ENCODE peak calls at places on chromosome 18, in five cellular contexts. One of them, this sample, is unnamed.

GRCh38 chr18:45889419-45890059 is 64.1 kb downstream of the SIGLEC15 start:
- DNase-seq in T-cell: no peak
- DNase-seq in iPS-NIHi11: no peak
- DNase-seq in T1000: no peak
- DNase-seq in activated effector memory CD4-positive, alpha-beta T cell treated with Interleukin-2 at 50 U/mL for 16 hours: no peak
- DNase-seq in this sample: no peak

GRCh38 chr18:63603772-63604171 is 16.6 kb downstream of the SERPINB13 start:
- DNase-seq in T-cell: no peak
- DNase-seq in T1000: no peak
- DNase-seq in iPS-NIHi11: no peak
- DNase-seq in activated effector memory CD4-positive, alpha-beta T cell treated with Interleukin-2 at 50 U/mL for 16 hours: no peak
- DNase-seq in this sample: no peak

GRCh38 chr18:29651121-29651675 is 1391.3 kb downstream of the DSC3 start:
- DNase-seq in T1000: no peak
- DNase-seq in activated effector memory CD4-positive, alpha-beta T cell treated with Interleukin-2 at 50 U/mL for 16 hours: no peak
- DNase-seq in iPS-NIHi11: no peak
- DNase-seq in T-cell: no peak
- DNase-seq in this sample: no peak

GRCh38 chr18:44637210-44638051 is 43.3 kb upstream of the SETBP1 start:
- DNase-seq in iPS-NIHi11: no peak
- DNase-seq in T-cell: no peak
- DNase-seq in activated effector memory CD4-positive, alpha-beta T cell treated with Interleukin-2 at 50 U/mL for 16 hours: no peak
- DNase-seq in T1000: no peak
- DNase-seq in this sample: no peak

GRCh38 chr18:39636931-39637330 is 2071.3 kb upstream of the CELF4 start:
- DNase-seq in activated effector memory CD4-positive, alpha-beta T cell treated with Interleukin-2 at 50 U/mL for 16 hours: no peak
- DNase-seq in T-cell: no peak
- DNase-seq in iPS-NIHi11: no peak
- DNase-seq in T1000: no peak
- DNase-seq in this sample: no peak

GRCh38 chr18:52334896-52335295 is 5.1 kb upstream of the DCC start:
- DNase-seq in T-cell: no peak
- DNase-seq in iPS-NIHi11: no peak
- DNase-seq in T1000: no peak
- DNase-seq in activated effector memory CD4-positive, alpha-beta T cell treated with Interleukin-2 at 50 U/mL for 16 hours: no peak
- DNase-seq in this sample: no peak

GRCh38 chr18:43876286-43877082 is 599.2 kb upstream of the SYT4 start:
- DNase-seq in activated effector memory CD4-positive, alpha-beta T cell treated with Interleukin-2 at 50 U/mL for 16 hours: no peak
- DNase-seq in T-cell: no peak
- DNase-seq in iPS-NIHi11: no peak
- DNase-seq in T1000: no peak
- DNase-seq in this sample: no peak

GRCh38 chr18:74115046-74115445 is 32.6 kb downstream of the FBXO15 start:
- DNase-seq in T1000: no peak
- DNase-seq in iPS-NIHi11: no peak
- DNase-seq in T-cell: no peak
- DNase-seq in activated effector memory CD4-positive, alpha-beta T cell treated with Interleukin-2 at 50 U/mL for 16 hours: no peak
- DNase-seq in this sample: no peak

GRCh38 chr18:6949800-6950586 is 167.6 kb downstream of the LAMA1 start:
- DNase-seq in iPS-NIHi11: no peak
- DNase-seq in activated effector memory CD4-positive, alpha-beta T cell treated with Interleukin-2 at 50 U/mL for 16 hours: no peak
- DNase-seq in T-cell: no peak
- DNase-seq in T1000: no peak
- DNase-seq in this sample: no peak

GRCh38 chr18:53715243-53715853 is 509.1 kb downstream of the MBD2 start:
- DNase-seq in T1000: no peak
- DNase-seq in T-cell: no peak
- DNase-seq in activated effector memory CD4-positive, alpha-beta T cell treated with Interleukin-2 at 50 U/mL for 16 hours: no peak
- DNase-seq in iPS-NIHi11: no peak
- DNase-seq in this sample: no peak

GRCh38 chr18:41938445-41938844 is 16.6 kb upstream of the PIK3C3 start:
- DNase-seq in iPS-NIHi11: no peak
- DNase-seq in T-cell: no peak
- DNase-seq in activated effector memory CD4-positive, alpha-beta T cell treated with Interleukin-2 at 50 U/mL for 16 hours: no peak
- DNase-seq in T1000: no peak
- DNase-seq in this sample: no peak

GRCh38 chr18:28045176-28045810 is 131.6 kb downstream of the CDH2 start:
- DNase-seq in T-cell: no peak
- DNase-seq in T1000: no peak
- DNase-seq in activated effector memory CD4-positive, alpha-beta T cell treated with Interleukin-2 at 50 U/mL for 16 hours: no peak
- DNase-seq in iPS-NIHi11: peak
- DNase-seq in this sample: no peak

GRCh38 chr18:74994502-74995403 is 214.2 kb downstream of the PTGR3 start:
- DNase-seq in activated effector memory CD4-positive, alpha-beta T cell treated with Interleukin-2 at 50 U/mL for 16 hours: peak
- DNase-seq in T1000: no peak
- DNase-seq in T-cell: no peak
- DNase-seq in iPS-NIHi11: no peak
- DNase-seq in this sample: no peak

GRCh38 chr18:51068111-51068510 is 38.1 kb downstream of the SMAD4 start:
- DNase-seq in iPS-NIHi11: no peak
- DNase-seq in T-cell: no peak
- DNase-seq in T1000: no peak
- DNase-seq in activated effector memory CD4-positive, alpha-beta T cell treated with Interleukin-2 at 50 U/mL for 16 hours: no peak
- DNase-seq in this sample: no peak

GRCh38 chr18:79718126-79718525 is 38.5 kb downstream of the CTDP1 start:
- DNase-seq in T-cell: no peak
- DNase-seq in T1000: no peak
- DNase-seq in iPS-NIHi11: no peak
- DNase-seq in activated effector memory CD4-positive, alpha-beta T cell treated with Interleukin-2 at 50 U/mL for 16 hours: no peak
- DNase-seq in this sample: no peak

GRCh38 chr18:58218111-58218510 is 174.1 kb downstream of the NEDD4L start:
- DNase-seq in iPS-NIHi11: no peak
- DNase-seq in activated effector memory CD4-positive, alpha-beta T cell treated with Interleukin-2 at 50 U/mL for 16 hours: no peak
- DNase-seq in T1000: no peak
- DNase-seq in T-cell: no peak
- DNase-seq in this sample: no peak

GRCh38 chr18:50080932-50081560 is 113.9 kb downstream of the MYO5B start:
- DNase-seq in T1000: no peak
- DNase-seq in iPS-NIHi11: no peak
- DNase-seq in T-cell: no peak
- DNase-seq in activated effector memory CD4-positive, alpha-beta T cell treated with Interleukin-2 at 50 U/mL for 16 hours: no peak
- DNase-seq in this sample: no peak

GRCh38 chr18:73768043-73768442 is 379.6 kb downstream of the FBXO15 start:
- DNase-seq in T-cell: no peak
- DNase-seq in iPS-NIHi11: no peak
- DNase-seq in T1000: no peak
- DNase-seq in activated effector memory CD4-positive, alpha-beta T cell treated with Interleukin-2 at 50 U/mL for 16 hours: no peak
- DNase-seq in this sample: no peak

GRCh38 chr18:49819768-49820662 is 6.7 kb upstream of the ACAA2 start:
- DNase-seq in T1000: no peak
- DNase-seq in activated effector memory CD4-positive, alpha-beta T cell treated with Interleukin-2 at 50 U/mL for 16 hours: peak
- DNase-seq in iPS-NIHi11: no peak
- DNase-seq in T-cell: peak
- DNase-seq in this sample: peak

GRCh38 chr18:47832348-47832747 is 98.1 kb downstream of the SMAD2 start:
- DNase-seq in T1000: no peak
- DNase-seq in iPS-NIHi11: no peak
- DNase-seq in activated effector memory CD4-positive, alpha-beta T cell treated with Interleukin-2 at 50 U/mL for 16 hours: no peak
- DNase-seq in T-cell: no peak
- DNase-seq in this sample: no peak

GRCh38 chr18:34871435-34871834 is 161.3 kb downstream of the DTNA start:
- DNase-seq in T-cell: no peak
- DNase-seq in T1000: no peak
- DNase-seq in iPS-NIHi11: no peak
- DNase-seq in activated effector memory CD4-positive, alpha-beta T cell treated with Interleukin-2 at 50 U/mL for 16 hours: no peak
- DNase-seq in this sample: no peak

GRCh38 chr18:76522104-76522503 is 27.1 kb upstream of the ZNF516 start:
- DNase-seq in iPS-NIHi11: no peak
- DNase-seq in T1000: no peak
- DNase-seq in T-cell: no peak
- DNase-seq in activated effector memory CD4-positive, alpha-beta T cell treated with Interleukin-2 at 50 U/mL for 16 hours: no peak
- DNase-seq in this sample: no peak

GRCh38 chr18:80068571-80069272 is 34.5 kb downstream of the RBFA start:
- DNase-seq in T-cell: no peak
- DNase-seq in T1000: no peak
- DNase-seq in activated effector memory CD4-positive, alpha-beta T cell treated with Interleukin-2 at 50 U/mL for 16 hours: no peak
- DNase-seq in iPS-NIHi11: no peak
- DNase-seq in this sample: no peak

GRCh38 chr18:59065684-59066083 is 74.0 kb upstream of the SEC11C start:
- DNase-seq in T1000: no peak
- DNase-seq in T-cell: no peak
- DNase-seq in activated effector memory CD4-positive, alpha-beta T cell treated with Interleukin-2 at 50 U/mL for 16 hours: no peak
- DNase-seq in iPS-NIHi11: no peak
- DNase-seq in this sample: no peak

GRCh38 chr18:3688682-3689081 is 238.7 kb downstream of the TGIF1 start:
- DNase-seq in activated effector memory CD4-positive, alpha-beta T cell treated with Interleukin-2 at 50 U/mL for 16 hours: no peak
- DNase-seq in iPS-NIHi11: peak
- DNase-seq in T1000: no peak
- DNase-seq in T-cell: no peak
- DNase-seq in this sample: no peak

GRCh38 chr18:76874643-76875389 is 52.5 kb downstream of the ZNF236 start:
- DNase-seq in activated effector memory CD4-positive, alpha-beta T cell treated with Interleukin-2 at 50 U/mL for 16 hours: peak
- DNase-seq in T1000: no peak
- DNase-seq in iPS-NIHi11: no peak
- DNase-seq in T-cell: no peak
- DNase-seq in this sample: peak

GRCh38 chr18:8084160-8084559 is 517.0 kb downstream of the PTPRM start:
- DNase-seq in T-cell: no peak
- DNase-seq in activated effector memory CD4-positive, alpha-beta T cell treated with Interleukin-2 at 50 U/mL for 16 hours: no peak
- DNase-seq in T1000: no peak
- DNase-seq in iPS-NIHi11: peak
- DNase-seq in this sample: no peak

GRCh38 chr18:35415511-35416427 is 38.6 kb upstream of the ZNF396 start:
- DNase-seq in iPS-NIHi11: no peak
- DNase-seq in T1000: no peak
- DNase-seq in T-cell: no peak
- DNase-seq in activated effector memory CD4-positive, alpha-beta T cell treated with Interleukin-2 at 50 U/mL for 16 hours: no peak
- DNase-seq in this sample: no peak

GRCh38 chr18:46555724-46556123 is 101.3 kb downstream of the LOXHD1 start:
- DNase-seq in activated effector memory CD4-positive, alpha-beta T cell treated with Interleukin-2 at 50 U/mL for 16 hours: no peak
- DNase-seq in T1000: no peak
- DNase-seq in iPS-NIHi11: peak
- DNase-seq in T-cell: no peak
- DNase-seq in this sample: no peak

GRCh38 chr18:63183952-63184351 is 135.6 kb downstream of the BCL2 start:
- DNase-seq in T-cell: no peak
- DNase-seq in T1000: no peak
- DNase-seq in activated effector memory CD4-positive, alpha-beta T cell treated with Interleukin-2 at 50 U/mL for 16 hours: no peak
- DNase-seq in iPS-NIHi11: no peak
- DNase-seq in this sample: no peak

GRCh38 chr18:49849331-49850217 is 36.2 kb upstream of the ACAA2 start:
- DNase-seq in T-cell: no peak
- DNase-seq in T1000: peak
- DNase-seq in iPS-NIHi11: peak
- DNase-seq in activated effector memory CD4-positive, alpha-beta T cell treated with Interleukin-2 at 50 U/mL for 16 hours: no peak
- DNase-seq in this sample: no peak

GRCh38 chr18:79438581-79438980 is 42.9 kb downstream of the NFATC1 start:
- DNase-seq in iPS-NIHi11: no peak
- DNase-seq in T-cell: no peak
- DNase-seq in activated effector memory CD4-positive, alpha-beta T cell treated with Interleukin-2 at 50 U/mL for 16 hours: no peak
- DNase-seq in T1000: no peak
- DNase-seq in this sample: no peak

GRCh38 chr18:58754544-58755068 is 83.3 kb downstream of the MALT1 start:
- DNase-seq in activated effector memory CD4-positive, alpha-beta T cell treated with Interleukin-2 at 50 U/mL for 16 hours: no peak
- DNase-seq in T-cell: no peak
- DNase-seq in iPS-NIHi11: no peak
- DNase-seq in T1000: no peak
- DNase-seq in this sample: no peak

GRCh38 chr18:46427216-46427995 is 229.6 kb downstream of the LOXHD1 start:
- DNase-seq in T-cell: no peak
- DNase-seq in T1000: no peak
- DNase-seq in activated effector memory CD4-positive, alpha-beta T cell treated with Interleukin-2 at 50 U/mL for 16 hours: no peak
- DNase-seq in iPS-NIHi11: no peak
- DNase-seq in this sample: no peak

GRCh38 chr18:61831071-61831470 is 61.7 kb downstream of the RNF152 start:
- DNase-seq in T-cell: no peak
- DNase-seq in iPS-NIHi11: no peak
- DNase-seq in T1000: no peak
- DNase-seq in activated effector memory CD4-positive, alpha-beta T cell treated with Interleukin-2 at 50 U/mL for 16 hours: no peak
- DNase-seq in this sample: no peak

GRCh38 chr18:34734048-34734447 is 23.9 kb downstream of the DTNA start:
- DNase-seq in T-cell: no peak
- DNase-seq in T1000: no peak
- DNase-seq in activated effector memory CD4-positive, alpha-beta T cell treated with Interleukin-2 at 50 U/mL for 16 hours: no peak
- DNase-seq in iPS-NIHi11: no peak
- DNase-seq in this sample: no peak

This sample was measured in T follicular helper cell.